ENCODE peak calls at places on chromosomes 4 and X, in seven cellular contexts. Q is HCT116, A is heart left ventricle, O is psoas muscle, M is left lung, C is lower lobe of right lung, D is stomach. U is an unnamed sample.

GRCh38 chr4:152529880-152530279 is 6.0 kb downstream of the FBXW7 start:
- DNase-seq in Q (no peak), A (no peak), O (no peak), M (no peak), C (no peak), D (no peak), U (no peak)

GRCh38 chr4:86892639-86892965 is 380 bp upstream of the C4orf36 start:
- DNase-seq in Q (no peak), A (no peak), O (no peak), M (no peak), C (no peak), D (no peak), U (no peak)

GRCh38 chr4:73458184-73459047 is 22.4 kb downstream of the AFP start:
- DNase-seq in Q (no peak), A (no peak), O (no peak), M (no peak), C (no peak), D (no peak), U (no peak)

GRCh38 chr4:67483868-67484602 is 61.3 kb downstream of the CENPC start:
- DNase-seq in Q (no peak), A (no peak), O (no peak), M (no peak), C (no peak), D (no peak), U (no peak)

GRCh38 chr4:7679431-7679830 is 244.7 kb upstream of the PSAPL1 start:
- DNase-seq in Q (no peak), A (no peak), O (no peak), M (peak; percentile 25), C (peak; percentile 29), D (no peak), U (no peak)

GRCh38 chr4:187602339-187603092 is 393.1 kb upstream of the ZFP42 start:
- DNase-seq in Q (no peak), A (no peak), O (no peak), M (no peak), C (no peak), D (no peak), U (no peak)

GRCh38 chr4:161663844-161664243 is 500.0 kb downstream of the FSTL5 start:
- DNase-seq in Q (no peak), A (no peak), O (no peak), M (no peak), C (no peak), D (no peak), U (no peak)

GRCh38 chr4:144712775-144713174 is 66.8 kb downstream of the HHIP start:
- DNase-seq in Q (no peak), A (no peak), O (no peak), M (no peak), C (no peak), D (no peak), U (no peak)

GRCh38 chr4:726816-727215 is 21.2 kb downstream of the PCGF3 start:
- DNase-seq in Q (no peak), A (no peak), O (no peak), M (no peak), C (no peak), D (no peak), U (no peak)

GRCh38 chr4:114383721-114384120 is 214.9 kb upstream of the UGT8 start:
- DNase-seq in Q (peak; percentile 34), A (peak; percentile 29), O (no peak), M (no peak), C (no peak), D (no peak), U (no peak)

GRCh38 chr4:152104846-152105462 is 344.1 kb upstream of the GATB start:
- DNase-seq in Q (no peak), A (no peak), O (no peak), M (no peak), C (no peak), D (no peak), U (no peak)

GRCh38 chr4:96736352-96736889 is 896.5 kb downstream of the PDHA2 start:
- DNase-seq in Q (peak; percentile 64), A (no peak), O (no peak), M (no peak), C (no peak), D (no peak), U (no peak)

GRCh38 chr4:107913283-107913899 is 18.0 kb upstream of the CYP2U1 start:
- DNase-seq in Q (peak; percentile 54), A (no peak), O (no peak), M (no peak), C (no peak), D (no peak), U (peak; percentile 9)

GRCh38 chrX:13487731-13488505 is 81.5 kb upstream of the EGFL6 start:
- DNase-seq in Q (peak; percentile 56), A (peak; percentile 30), O (no peak), M (no peak), C (no peak), D (peak; percentile 49), U (peak; percentile 14)

GRCh38 chr4:182518421-182518820 is 275.2 kb downstream of the TENM3 start:
- DNase-seq in Q (no peak), A (no peak), O (no peak), M (no peak), C (no peak), D (no peak), U (no peak)

GRCh38 chr4:24470681-24471622 is 113.4 kb downstream of the DHX15 start:
- DNase-seq in Q (no peak), A (peak; percentile 68), O (peak; percentile 47), M (peak; percentile 46), C (peak; percentile 45), D (no peak), U (peak; percentile 56)

GRCh38 chr4:3666263-3666662 is 99.9 kb upstream of the ADRA2C start:
- DNase-seq in Q (no peak), A (no peak), O (no peak), M (no peak), C (no peak), D (no peak), U (no peak)

GRCh38 chr4:75673959-75674328 is 733 bp upstream of the G3BP2 start:
- DNase-seq in Q (no peak), A (no peak), O (no peak), M (no peak), C (no peak), D (no peak), U (no peak)

GRCh38 chr4:46999584-46999983 is 6.2 kb upstream of the GABRA4 start:
- DNase-seq in Q (no peak), A (no peak), O (no peak), M (no peak), C (no peak), D (no peak), U (no peak)

GRCh38 chr4:113634081-113634969 is 127.2 kb downstream of the CAMK2D start:
- DNase-seq in Q (no peak), A (no peak), O (no peak), M (no peak), C (no peak), D (no peak), U (no peak)

GRCh38 chrX:107736781-107737531 is 38.6 kb downstream of the TSC22D3 start:
- DNase-seq in Q (no peak), A (peak; percentile 61), O (no peak), M (no peak), C (no peak), D (no peak), U (peak; percentile 67)

GRCh38 chr4:39591290-39591689 is 47.4 kb downstream of the SMIM14 start:
- DNase-seq in Q (no peak), A (no peak), O (no peak), M (no peak), C (no peak), D (peak; percentile 32), U (no peak)

DNA sequence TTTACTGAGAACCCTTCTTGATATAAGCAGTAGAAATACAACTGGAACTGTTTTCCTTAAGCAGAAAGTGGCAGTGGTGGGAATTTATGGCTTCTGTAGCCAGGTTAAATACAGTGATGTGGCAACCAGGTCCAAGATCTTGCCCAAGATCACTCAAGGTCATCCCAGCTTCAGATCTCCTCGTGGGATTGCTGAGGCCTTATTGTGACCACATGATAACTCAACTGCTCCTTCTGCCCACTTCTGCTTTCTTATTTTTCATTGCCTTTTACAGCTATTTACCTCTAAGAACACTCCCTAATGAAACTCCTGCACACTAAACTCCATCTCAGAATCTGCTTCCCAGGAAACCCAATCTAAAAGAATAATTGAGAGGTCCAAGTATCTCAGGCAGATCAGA is 12.4 kb upstream of the CYBB start:
- DNase-seq in Q (no peak), A (no peak), O (no peak), M (no peak), C (no peak), D (no peak), U (no peak)
- H3K27ac ChIP-seq in Q (no peak overlapping the region), A (no peak overlapping the region), O (no peak overlapping the region), M (no peak overlapping the region), C (no peak overlapping the region), D (no peak overlapping the region), U (no peak overlapping the region)

DNA sequence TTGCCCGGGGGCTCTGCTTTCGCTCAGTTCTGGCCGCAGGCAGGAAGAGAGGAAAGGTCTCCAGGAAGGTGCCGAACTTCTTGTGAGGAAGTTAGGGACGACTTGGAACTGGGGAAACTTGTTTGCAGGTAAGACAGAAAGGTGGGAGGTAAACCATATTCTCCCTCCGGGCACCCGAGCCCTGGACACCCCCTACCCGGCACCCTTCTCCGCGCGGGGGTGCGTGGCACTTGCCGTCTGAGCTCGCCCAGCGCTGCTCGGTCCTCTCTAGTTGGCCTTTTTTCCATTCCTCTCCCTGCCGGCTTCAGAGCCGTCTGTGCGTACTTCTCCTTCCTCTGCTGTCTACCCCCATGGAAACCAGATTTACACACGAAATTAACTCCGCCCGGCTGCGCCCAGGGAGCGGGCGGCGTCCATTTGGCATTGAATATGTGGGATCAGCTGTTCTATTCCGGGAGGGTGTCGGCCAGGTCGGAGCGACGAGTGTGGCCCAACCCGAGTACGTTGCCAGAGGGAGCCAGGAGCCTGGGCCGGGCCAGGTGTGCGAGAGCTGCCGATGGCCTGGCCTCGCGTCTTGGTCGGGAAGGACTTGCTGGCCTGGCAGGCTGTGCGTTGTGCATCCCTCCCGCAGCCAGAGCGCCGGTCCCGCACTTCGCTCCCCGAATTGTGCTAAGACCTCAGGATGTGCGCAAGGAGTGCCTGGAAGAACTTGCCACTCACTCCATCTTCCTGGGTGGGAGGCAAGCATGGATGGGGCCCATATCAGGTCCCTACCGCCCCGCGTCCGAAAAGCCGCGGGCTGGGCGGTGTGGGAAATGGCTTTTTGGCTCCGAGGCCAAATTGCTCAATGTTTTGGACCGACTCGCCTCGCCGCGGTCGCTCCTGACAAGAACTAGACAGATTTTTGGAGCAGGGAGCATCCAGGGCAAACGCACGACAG is 1.7 kb downstream of the PDGFRA start:
- DNase-seq in Q (no peak), A (peak; percentile 74), O (peak; percentile 62), M (no peak), C (peak; percentile 45), D (no peak), U (no peak)
- H3K4me3 ChIP-seq in Q (no peak overlapping the region), A (peak overlapping the region; percentile 56), O (peak overlapping the region; percentile 70), M (peak overlapping the region; percentile 28), C (peak overlapping the region; percentile 59), D (peak overlapping the region; percentile 50), U (no peak overlapping the region)

DNA sequence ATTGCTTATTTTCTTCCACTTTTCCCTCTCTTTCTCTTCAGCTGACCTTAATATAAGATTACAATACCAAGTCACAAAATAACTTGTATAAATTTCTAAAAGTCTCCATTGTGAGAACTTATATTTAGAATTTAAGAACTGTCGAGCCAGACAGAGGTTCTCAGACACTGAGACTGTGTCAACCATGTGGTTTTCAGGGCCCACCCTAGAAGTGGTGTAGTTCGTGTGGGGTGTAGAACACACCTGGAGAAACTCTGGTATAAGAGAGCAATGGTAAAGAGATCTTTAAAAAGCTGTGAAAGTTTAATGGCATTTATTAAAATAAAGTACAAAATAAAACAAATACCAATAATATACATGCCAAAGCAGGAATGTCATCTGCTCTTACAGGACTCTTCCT is 19.7 kb downstream of the CPEB2 start:
- DNase-seq in Q (no peak), A (no peak), O (no peak), M (no peak), C (no peak), D (no peak), U (no peak)
- H3K27ac ChIP-seq in Q (no peak overlapping the region), A (no peak overlapping the region), O (no peak overlapping the region), M (no peak overlapping the region), C (no peak overlapping the region), D (no peak overlapping the region), U (no peak overlapping the region)

GRCh38 chrX:46173159-46173558 is 372.1 kb downstream of the ZNF674 start:
- DNase-seq in Q (no peak), A (no peak), O (no peak), M (no peak), C (no peak), D (no peak), U (no peak)
- H3K4me3 ChIP-seq in Q (no peak overlapping the region), A (no peak overlapping the region), O (no peak overlapping the region), M (no peak overlapping the region), C (no peak overlapping the region), D (no peak overlapping the region), U (no peak overlapping the region)

U was measured in thyroid gland.